ENCODE peak calls at places on chromosome 9, in five cellular contexts. G is adrenal gland; K is CD8-positive, alpha-beta T cell; M is lower lobe of right lung; F is IMR-90. X is an unnamed sample.

GRCh38 chr9:124602204-124602603 is 95.0 kb upstream of the NR5A1 start:
- DNase-seq in G (no peak), K (no peak), M (no peak), F (peak), X (no peak)

GRCh38 chr9:134061019-134061687 is 6.7 kb downstream of the BRD3 start:
- DNase-seq in G (no peak), K (no peak), M (no peak), F (no peak), X (no peak)

GRCh38 chr9:18396102-18396728 is 77.7 kb upstream of the ADAMTSL1 start:
- DNase-seq in G (peak), K (no peak), M (no peak), F (peak), X (peak)

GRCh38 chr9:89461302-89461701 is 36.6 kb downstream of the SEMA4D start:
- DNase-seq in G (peak), K (no peak), M (no peak), F (peak), X (peak)

GRCh38 chr9:128153117-128153946 is 4.1 kb downstream of the LCN2 start:
- DNase-seq in G (peak), K (no peak), M (peak), F (no peak), X (no peak)

GRCh38 chr9:90107021-90107771 is 502.4 kb downstream of the GADD45G start:
- DNase-seq in G (peak), K (no peak), M (no peak), F (no peak), X (no peak)

GRCh38 chr9:111034573-111035539 is 3.4 kb downstream of the LPAR1 start:
- DNase-seq in G (no peak), K (no peak), M (no peak), F (peak), X (peak)

GRCh38 chr9:36187414-36187813 is 3.3 kb upstream of the CLTA start:
- DNase-seq in G (no peak), K (no peak), M (no peak), F (peak), X (peak)

GRCh38 chr9:95552241-95552640 is 35.5 kb upstream of the PTCH1 start:
- DNase-seq in G (no peak), K (no peak), M (no peak), F (no peak), X (no peak)

GRCh38 chr9:133740891-133741290 is 2.7 kb upstream of the SARDH start:
- DNase-seq in G (no peak), K (no peak), M (no peak), F (no peak), X (no peak)

GRCh38 chr9:36748322-36748899 is 175.7 kb downstream of the MELK start:
- DNase-seq in G (peak), K (no peak), M (no peak), F (peak), X (peak)

GRCh38 chr9:87792831-87793288 is 66.9 kb downstream of the CTSL start:
- DNase-seq in G (peak), K (no peak), M (peak), F (peak), X (peak)

GRCh38 chr9:100602302-100602930 is 24.5 kb downstream of the CAVIN4 start:
- DNase-seq in G (no peak), K (no peak), M (no peak), F (peak), X (peak)

GRCh38 chr9:79049371-79049770 is 522.4 kb upstream of the TLE4 start:
- DNase-seq in G (no peak), K (no peak), M (no peak), F (no peak), X (no peak)

GRCh38 chr9:95497772-95498171 is 19.0 kb downstream of the PTCH1 start:
- DNase-seq in G (no peak), K (no peak), M (no peak), F (peak), X (peak)

GRCh38 chr9:87573841-87574342 is 76.2 kb downstream of the DAPK1 start:
- DNase-seq in G (no peak), K (no peak), M (no peak), F (peak), X (no peak)

GRCh38 chr9:21974542-21975409 is 19.4 kb downstream of the CDKN2A start:
- DNase-seq in G (peak), K (no peak), M (no peak), F (peak), X (peak)

GRCh38 chr9:86732514-86732913 is 214.8 kb downstream of the GAS1 start:
- DNase-seq in G (peak), K (no peak), M (no peak), F (peak), X (peak)

GRCh38 chr9:7452378-7452777 is 347.2 kb downstream of the DMAC1 start:
- DNase-seq in G (no peak), K (no peak), M (no peak), F (peak), X (no peak)

DNA sequence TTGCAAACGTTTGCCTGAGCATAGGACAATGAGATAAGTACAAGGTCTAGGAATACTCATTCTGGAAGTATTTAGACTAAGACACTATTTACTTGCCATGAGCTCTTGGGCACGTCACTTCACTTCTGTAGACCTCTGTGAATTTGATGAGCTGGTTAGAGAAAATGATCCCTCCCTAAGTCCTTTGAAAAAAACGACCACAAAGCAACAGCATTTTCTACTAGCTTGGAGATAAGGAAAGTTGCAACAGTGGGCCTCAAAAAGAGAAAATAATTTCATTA is 1.9 kb downstream of the LURAP1L start:
- DNase-seq in G (no peak), K (no peak), M (no peak), F (peak), X (peak)
- H3K4me3 ChIP-seq in G (peak), K (no peak), M (peak), F (peak), X (peak)

DNA sequence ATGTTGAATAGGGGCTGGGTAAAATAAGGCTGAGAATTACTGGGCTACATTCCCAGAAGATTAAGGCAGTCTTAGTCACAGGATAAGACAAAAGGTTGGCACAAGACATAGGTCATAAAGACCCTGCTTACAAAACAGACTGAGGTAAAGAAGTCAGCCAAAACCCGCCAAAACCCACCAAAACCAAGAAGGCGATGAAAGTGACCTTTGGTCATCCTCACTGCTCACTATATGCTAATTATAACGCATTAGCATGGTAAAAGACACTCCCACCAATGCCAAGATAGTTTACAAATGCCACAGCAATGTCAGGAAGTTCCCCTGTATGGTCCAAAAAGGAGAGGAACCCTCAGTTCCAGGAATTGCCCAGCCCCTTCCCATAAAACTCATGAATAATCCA is 27.8 kb downstream of the MLLT3 start:
- DNase-seq in G (no peak), K (no peak), M (no peak), F (no peak), X (no peak)
- TF ChIP-seq CTCF in G (no peak), K (no peak), M (no peak), F (no peak), X (no peak)

DNA sequence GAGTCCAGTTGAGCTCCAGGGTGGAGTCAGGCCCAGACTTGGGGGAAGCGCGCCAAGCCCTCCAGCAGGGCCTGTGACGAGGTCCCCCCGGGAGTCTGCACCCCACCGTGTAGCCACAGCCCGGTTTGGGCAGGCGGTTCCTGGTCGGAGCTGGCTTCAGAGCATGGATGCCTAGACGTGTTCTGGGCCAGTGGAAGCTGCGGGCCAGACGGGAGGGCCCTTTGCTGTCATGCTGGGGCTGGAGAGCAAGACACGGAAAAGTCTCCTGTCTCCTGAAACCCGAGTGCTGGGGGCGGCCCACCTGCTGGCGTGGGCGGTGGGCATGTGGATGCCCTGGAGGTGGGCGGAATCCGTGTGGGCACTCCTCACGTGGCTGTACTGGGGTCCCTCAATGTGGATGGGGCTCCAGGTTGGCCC is 1.9 kb downstream of the GPSM1 start:
- DNase-seq in G (no peak), K (no peak), M (no peak), F (no peak), X (no peak)
- H3K4me3 ChIP-seq in G (no peak), K (no peak), M (peak), F (peak), X (peak)

DNA sequence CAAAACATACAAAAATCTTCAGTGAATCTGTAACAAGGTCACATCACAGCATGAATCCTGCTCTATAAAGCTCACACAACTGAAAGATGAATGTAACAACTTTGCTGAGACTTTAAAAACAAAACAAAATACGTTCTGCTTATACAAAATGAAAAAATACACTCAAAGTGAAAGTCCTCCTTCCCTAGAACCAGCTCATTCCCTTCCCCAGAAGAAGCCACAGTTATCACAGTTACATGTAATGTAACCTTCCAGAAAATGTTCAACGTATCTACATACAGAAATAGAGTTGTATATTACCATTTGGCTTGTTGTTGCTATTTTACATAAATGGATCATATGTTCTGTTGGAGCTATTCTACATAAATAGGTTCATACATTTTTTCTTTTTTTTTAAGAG is 2.6 kb downstream of the AUH start:
- DNase-seq in G (no peak), K (no peak), M (no peak), F (no peak), X (no peak)
- TF ChIP-seq CTCF in G (no peak), K (no peak), M (no peak), F (no peak), X (no peak)

X was measured in fibroblast of pulmonary artery.